ENCODE peak calls at places on chromosomes 16 and 17, in eight cellular contexts. I is tibial artery, R is prostate gland, E is AG04450, Z is kidney epithelial cell, U is heart right ventricle, M is BE2C, S is bronchial epithelial cell. T is an unnamed sample.

GRCh38 chr16:23556881-23557778 is at the start of the genes EARS2 and UBFD1:
- DNase-seq in I (peak; percentile 99), Z (peak; percentile 88), R (peak; percentile 97), E (peak; percentile 97), M (peak; percentile 99), S (peak; percentile 93), U (peak; percentile 98), T (peak; percentile 99)

GRCh38 chr16:4285167-4285566 is 12.3 kb upstream of the TFAP4 start:
- DNase-seq in I (no peak), E (no peak), M (no peak), S (no peak), R (no peak), Z (no peak), U (no peak), T (no peak)

GRCh38 chr17:74839955-74840354 is 19.7 kb downstream of the GRIN2C start:
- DNase-seq in M (no peak), Z (no peak), E (no peak), I (no peak), S (no peak), R (no peak), U (no peak), T (no peak)

GRCh38 chr16:84052071-84052622 is 9.6 kb upstream of the SLC38A8 start:
- DNase-seq in I (peak; percentile 35), M (no peak), E (no peak), S (no peak), Z (no peak), U (no peak), R (no peak), T (no peak)

GRCh38 chr17:46772013-46772878 is 46.2 kb downstream of the WNT3 start:
- DNase-seq in I (peak; percentile 60), R (no peak), S (peak; percentile 52), M (no peak), Z (no peak), E (no peak), U (no peak), T (peak; percentile 95)

GRCh38 chr17:50853015-50853615 is 13.0 kb downstream of the TOB1 start:
- DNase-seq in U (no peak), S (no peak), Z (no peak), I (peak; percentile 23), E (no peak), M (no peak), R (no peak), T (no peak)

GRCh38 chr16:19929062-19929511 is 44.4 kb upstream of the GPRC5B start:
- DNase-seq in S (no peak), R (no peak), U (no peak), I (no peak), Z (no peak), M (peak; percentile 68), E (no peak), T (no peak)

GRCh38 chr17:11979795-11980194 is 17.5 kb downstream of the ZNF18 start:
- DNase-seq in Z (no peak), R (no peak), M (no peak), I (no peak), U (no peak), E (no peak), S (no peak), T (no peak)

DNA sequence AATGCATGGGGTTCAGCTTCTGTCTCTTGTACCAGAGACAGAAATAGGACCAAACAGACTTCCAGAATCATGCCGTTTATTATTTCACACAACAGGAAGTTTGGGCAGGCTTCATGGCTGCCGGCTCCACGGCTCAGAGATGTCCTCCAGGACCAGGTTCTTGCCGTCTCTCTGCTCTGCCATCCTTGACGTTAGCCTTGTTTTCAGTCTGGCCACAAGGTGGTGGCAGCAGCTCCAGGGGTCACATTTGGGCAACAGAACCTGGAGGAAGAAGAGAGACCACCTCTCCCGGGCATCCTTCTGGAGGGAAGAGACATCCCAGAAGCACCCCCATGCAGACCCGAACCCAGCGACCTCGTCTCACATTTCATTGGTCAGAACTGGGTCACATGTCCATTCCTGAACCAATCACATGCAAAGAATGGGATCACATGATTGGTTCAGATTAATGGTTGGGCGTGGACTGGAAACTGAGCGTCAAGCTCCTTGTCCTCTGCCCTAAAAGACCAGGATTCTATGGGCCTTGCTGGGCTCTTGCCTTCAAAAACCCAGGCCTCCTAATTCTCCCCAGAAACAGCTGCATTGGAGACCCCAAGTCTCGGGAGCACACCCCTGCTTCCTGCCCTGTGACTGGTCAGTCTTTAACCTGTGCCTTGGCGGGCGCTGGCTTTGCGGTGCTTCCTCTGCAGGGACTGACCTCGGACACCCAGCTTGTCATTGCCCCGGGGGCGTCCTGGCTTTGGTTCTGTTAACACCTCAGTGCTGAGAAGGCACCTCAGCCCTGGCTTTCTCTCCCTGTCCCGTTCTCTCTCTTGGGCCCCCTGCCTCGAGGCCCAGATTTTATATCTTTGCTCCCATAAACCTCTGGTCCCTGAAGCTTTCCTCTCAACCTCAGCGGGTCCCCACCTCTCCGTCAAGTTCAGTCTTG is 63.3 kb downstream of the IRF8 start:
- DNase-seq in Z (no peak), I (no peak), R (no peak), U (no peak), M (no peak), E (no peak), S (no peak), T (no peak)
- H3K27me3 ChIP-seq in Z (no peaks in the 10 kb centered on the region), I (peaks cover 17% of the 10 kb centered on the region), R (no peaks in the 10 kb centered on the region), U (no peaks in the 10 kb centered on the region), M (peaks cover 4% of the 10 kb centered on the region), E (peaks cover 48% of the 10 kb centered on the region), S (peaks cover 2% of the 10 kb centered on the region), T (no peaks in the 10 kb centered on the region)

DNA sequence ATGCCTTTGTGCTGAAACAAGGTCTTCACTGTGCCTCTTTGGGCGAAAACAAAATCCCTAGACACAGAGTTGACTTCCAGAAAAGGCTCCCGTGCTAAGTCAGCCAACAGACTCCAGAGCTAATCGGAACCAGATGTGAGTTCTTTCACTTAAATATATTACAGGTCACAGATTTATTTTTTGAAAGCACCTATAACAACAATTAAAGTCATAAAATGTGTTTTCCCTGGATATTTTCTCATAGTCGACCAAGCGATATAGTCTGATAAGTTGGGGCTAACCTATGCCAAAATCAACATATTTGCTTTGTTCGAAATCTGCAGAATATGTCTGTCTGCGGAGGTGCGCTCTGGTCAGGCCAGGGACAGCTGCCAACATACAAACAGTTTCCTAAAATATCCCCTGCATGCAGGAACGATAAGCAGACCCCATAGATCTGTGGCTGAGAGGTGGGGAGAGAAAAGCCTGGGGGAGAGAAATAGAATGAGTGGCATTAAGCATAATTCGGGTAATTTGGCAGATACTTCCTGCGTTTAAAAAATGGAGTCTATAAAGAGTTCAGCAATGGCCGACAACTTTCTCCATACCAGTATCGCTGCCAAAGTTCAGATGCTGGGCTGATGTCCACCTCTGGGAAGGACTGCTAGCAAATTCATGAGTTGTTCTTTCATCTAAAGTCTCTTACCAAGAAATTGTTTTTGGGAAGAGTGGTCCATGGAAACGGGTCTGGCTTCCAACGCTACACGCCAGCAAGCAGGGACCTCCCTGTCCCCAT is 50.8 kb upstream of the MYH10 start:
- DNase-seq in Z (no peak), R (no peak), M (peak; percentile 30), E (no peak), U (peak; percentile 31), I (no peak), S (no peak), T (no peak)
- TF ChIP-seq CTCF in Z (no peak), R (no peak), M (no peak), E (no peak), U (no peak), I (no peak), S (no peak), T (no peak)

DNA sequence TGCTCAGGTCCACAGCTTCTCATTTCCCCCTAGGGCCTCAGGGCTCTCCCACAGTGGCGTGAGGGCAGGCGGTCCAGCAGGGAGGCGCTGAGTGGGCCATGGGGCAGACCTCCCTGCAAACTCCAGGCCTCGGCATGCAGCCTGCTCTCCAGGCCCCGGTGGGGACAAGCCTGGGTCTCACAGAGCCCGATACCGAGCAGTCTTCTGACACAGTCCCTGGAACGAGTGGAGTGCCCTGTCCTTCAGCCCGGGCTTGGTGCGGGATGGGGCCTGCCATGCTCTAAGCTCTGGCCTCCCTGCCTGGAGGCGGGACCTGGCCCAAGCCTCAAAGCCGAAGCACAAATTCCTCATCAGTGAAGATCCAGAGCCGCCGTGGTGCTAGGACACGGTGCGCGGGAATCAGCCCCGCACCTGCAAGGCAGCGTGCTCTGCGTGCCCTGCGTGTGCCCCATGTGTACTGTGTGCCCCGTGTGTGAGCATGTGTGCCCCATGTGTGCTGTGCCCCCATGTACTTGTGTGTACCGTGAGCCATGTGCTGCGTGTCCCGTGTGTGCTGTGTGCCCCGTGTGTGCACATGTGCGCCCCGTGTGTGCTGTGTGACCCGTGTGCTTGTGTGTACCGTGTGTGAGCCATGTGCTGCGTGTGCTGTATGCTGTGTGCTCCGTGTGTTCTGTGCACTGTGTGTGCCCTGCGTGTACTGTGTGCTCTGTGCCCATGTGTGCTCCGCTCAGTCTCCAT is 56.1 kb downstream of the ENGASE start:
- DNase-seq in S (no peak), U (no peak), I (no peak), M (no peak), E (no peak), Z (no peak), R (no peak), T (no peak)
- H3K27me3 ChIP-seq in S (peaks cover 14% of the 10 kb centered on the region), U (peaks cover 32% of the 10 kb centered on the region), I (peaks cover 97% of the 10 kb centered on the region), M (peaks cover 85% of the 10 kb centered on the region), E (peaks cover 12% of the 10 kb centered on the region), Z (peaks cover 28% of the 10 kb centered on the region), R (peaks cover 7% of the 10 kb centered on the region), T (no peaks in the 10 kb centered on the region)

GRCh38 chr17:81339180-81339501 is 44.0 kb upstream of the SLC38A10 start:
- DNase-seq in E (no peak), R (no peak), M (peak; percentile 61), I (no peak), Z (no peak), S (no peak), U (no peak), T (no peak)

GRCh38 chr17:81336930-81337325 is 41.8 kb upstream of the SLC38A10 start:
- DNase-seq in U (no peak), Z (no peak), S (no peak), E (no peak), I (no peak), M (peak; percentile 12), R (no peak), T (no peak)

GRCh38 chr17:81337449-81337848 is 42.3 kb upstream of the SLC38A10 start:
- DNase-seq in S (no peak), I (no peak), R (no peak), E (no peak), U (no peak), Z (no peak), M (peak; percentile 44), T (peak; percentile 52)

GRCh38 chr17:81339502-81340296 is 44.6 kb upstream of the SLC38A10 start:
- DNase-seq in M (no peak), U (no peak), S (no peak), Z (no peak), E (no peak), I (no peak), R (no peak), T (no peak)

DNA sequence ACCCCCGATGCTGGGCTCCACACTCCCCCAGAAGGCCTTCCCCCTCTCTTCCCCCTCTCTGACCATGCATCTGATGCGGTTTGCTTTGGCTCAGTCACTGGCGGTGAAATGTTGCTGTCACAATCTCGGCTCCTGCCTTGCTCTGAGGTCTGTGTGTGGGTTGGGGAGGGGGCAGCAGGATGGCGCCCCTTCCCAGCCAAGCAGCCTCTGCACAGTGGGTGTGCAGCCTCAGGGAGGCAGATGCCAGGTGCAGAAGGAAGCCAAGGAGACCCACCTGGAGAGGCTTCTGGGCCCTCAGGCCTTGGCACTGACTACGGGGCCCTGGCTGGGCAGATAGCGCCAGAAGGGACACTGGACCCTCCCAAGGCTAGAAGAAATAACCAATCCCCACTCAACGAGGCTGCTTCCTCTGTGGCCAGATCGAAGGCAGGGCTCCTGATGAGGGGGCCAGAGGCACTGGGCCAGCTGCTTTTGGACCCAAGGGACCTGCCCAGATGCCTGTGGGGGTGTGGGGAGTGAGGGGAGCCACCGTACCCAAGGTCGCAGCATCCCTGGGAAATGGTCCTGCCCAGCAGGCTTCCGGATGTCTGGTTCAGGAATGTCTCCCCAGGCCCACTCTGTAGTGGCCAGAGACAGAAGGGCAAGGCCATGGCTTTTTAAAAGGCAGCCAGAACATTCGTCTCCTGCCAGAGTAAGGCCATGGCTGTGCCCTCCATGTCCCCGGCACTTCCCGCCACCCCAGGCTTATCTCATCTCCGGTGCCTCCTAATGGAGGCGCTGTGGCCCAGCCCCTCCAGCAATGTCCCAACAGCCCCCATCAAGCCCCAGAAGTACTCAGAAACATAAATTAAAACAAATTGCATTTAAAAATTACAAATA is 43.4 kb upstream of the SLC38A10 start:
- DNase-seq in U (no peak), R (no peak), Z (no peak), S (no peak), E (no peak), M (peak; percentile 86), I (no peak), T (no peak)
- TF ChIP-seq CTCF in U (peak; percentile 11), R (no peak), Z (no peak), S (no peak), E (no peak), M (peak; percentile 34), I (no peak), T (peak; percentile 31)